ENCODE peak calls at places on chromosomes 16 and 17, in four cellular contexts. T is IMR-90, S is mesenchymal stem cell, L is H9. G is an unnamed sample.

GRCh38 chr16:2752850-2753522 is 548 bp downstream of the SRRM2 start:
- DNase-seq in T (peak), S (peak), L (no peak), G (no peak)

GRCh38 chr17:15432807-15433547 is 34.4 kb downstream of the CDRT4 start:
- DNase-seq in T (peak), S (peak), L (no peak), G (no peak)

GRCh38 chr17:3740611-3741073 is 16.9 kb downstream of the HASPIN start:
- DNase-seq in T (no peak), S (no peak), L (no peak), G (no peak)

GRCh38 chr17:45123930-45124796 is 8.2 kb downstream of the PLCD3 start:
- DNase-seq in T (peak), S (peak), L (peak), G (no peak)

GRCh38 chr16:20966746-20967145 is 66.2 kb downstream of the LYRM1 start:
- DNase-seq in T (no peak), S (no peak), L (no peak), G (no peak)

GRCh38 chr17:57104461-57105175 is 19.6 kb downstream of the AKAP1 start:
- DNase-seq in T (peak), S (no peak), L (no peak), G (no peak)

GRCh38 chr16:30794634-30795033 is 7.6 kb upstream of the ZNF629 start:
- DNase-seq in T (no peak), S (no peak), L (no peak), G (no peak)

GRCh38 chr17:27654654-27655524 is 23.9 kb downstream of the LGALS9 start:
- DNase-seq in T (peak), S (peak), L (peak), G (peak)

GRCh38 chr17:4860651-4861050 is 27.5 kb downstream of the MINK1 start:
- DNase-seq in T (no peak), S (no peak), L (no peak), G (no peak)

GRCh38 chr16:66851166-66851964 is 7.2 kb downstream of the CA7 start:
- DNase-seq in T (no peak), S (no peak), L (no peak), G (no peak)

GRCh38 chr16:49530396-49530795 is 156.8 kb downstream of the C16orf78 start:
- DNase-seq in T (no peak), S (peak), L (no peak), G (no peak)

GRCh38 chr17:42408076-42408475 is 15.0 kb downstream of the CAVIN1 start:
- DNase-seq in T (no peak), S (no peak), L (peak), G (no peak)

GRCh38 chr17:37770631-37771518 is 26.0 kb upstream of the HNF1B start:
- DNase-seq in T (peak), S (peak), L (peak), G (peak)

GRCh38 chr17:4523946-4524345 is 25.3 kb downstream of the SPNS2 start:
- DNase-seq in T (no peak), S (no peak), L (no peak), G (no peak)

GRCh38 chr17:69654981-69655581 is 240.6 kb downstream of the MAP2K6 start:
- DNase-seq in T (peak), S (peak), L (no peak), G (no peak)

GRCh38 chr17:73371285-73371684 is 59.5 kb upstream of the CDC42EP4 start:
- DNase-seq in T (peak), S (peak), L (no peak), G (no peak)

GRCh38 chr16:57379579-57379978 is 7.3 kb downstream of the CX3CL1 start:
- DNase-seq in T (no peak), S (peak), L (no peak), G (no peak)

GRCh38 chr16:57381791-57382534 is 9.7 kb downstream of the CX3CL1 start:
- DNase-seq in T (no peak), S (no peak), L (no peak), G (no peak)

GRCh38 chr16:57382535-57383275 is 10.4 kb downstream of the CX3CL1 start:
- DNase-seq in T (no peak), S (no peak), L (no peak), G (no peak)

GRCh38 chr16:57383276-57384247 is 11.3 kb downstream of the CX3CL1 start:
- DNase-seq in T (peak), S (peak), L (no peak), G (no peak)

DNA sequence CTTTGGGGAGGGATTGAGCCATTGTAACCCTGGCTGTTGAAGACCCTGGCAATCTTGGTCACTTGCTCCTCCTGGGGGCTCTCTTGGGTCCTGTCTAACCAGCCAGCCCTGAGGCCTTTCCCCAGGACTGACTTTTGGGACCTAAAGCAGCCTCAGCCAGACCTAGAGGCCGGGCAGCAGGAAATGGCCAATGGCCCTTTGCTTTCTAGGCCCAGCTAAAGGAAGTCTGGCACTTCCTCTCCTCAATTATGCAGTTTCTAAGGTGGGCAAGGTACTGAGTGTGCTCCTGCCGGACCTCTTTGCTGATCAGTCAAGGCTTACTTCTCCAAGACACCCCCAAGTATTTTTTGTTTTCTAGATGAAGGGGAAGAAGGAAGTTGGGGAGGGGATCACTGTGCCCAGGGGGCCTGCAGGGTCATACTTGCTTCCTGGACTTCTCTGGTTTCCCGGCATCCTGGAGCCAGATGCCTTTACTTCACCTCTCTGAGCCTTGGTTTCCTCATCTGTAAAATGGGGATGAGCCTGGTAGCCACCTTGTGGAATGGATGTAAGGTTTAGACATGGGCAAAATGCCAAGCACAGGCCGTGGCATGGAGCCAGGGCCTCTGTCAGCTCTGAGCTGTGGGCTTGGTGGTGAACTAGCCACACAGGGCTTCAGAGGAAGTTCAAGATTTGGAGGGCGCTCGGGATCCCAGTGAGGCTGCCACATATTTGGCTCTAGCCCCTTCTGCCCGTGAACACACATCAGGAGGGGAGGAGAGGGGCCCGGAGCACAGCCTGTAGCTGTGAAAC is 8.6 kb downstream of the CX3CL1 start:
- DNase-seq in T (peak), S (no peak), L (no peak), G (no peak)
- H2BK120ac ChIP-seq in T (no peak), S (no peak), L (no peak), G (no peak)

GRCh38 chr16:70429888-70430666 is 8.8 kb downstream of the ST3GAL2 start:
- DNase-seq in T (no peak), S (no peak), L (no peak), G (no peak)
- H3K23ac ChIP-seq in T (peak), S (peak), L (no peak), G (no peak)

DNA sequence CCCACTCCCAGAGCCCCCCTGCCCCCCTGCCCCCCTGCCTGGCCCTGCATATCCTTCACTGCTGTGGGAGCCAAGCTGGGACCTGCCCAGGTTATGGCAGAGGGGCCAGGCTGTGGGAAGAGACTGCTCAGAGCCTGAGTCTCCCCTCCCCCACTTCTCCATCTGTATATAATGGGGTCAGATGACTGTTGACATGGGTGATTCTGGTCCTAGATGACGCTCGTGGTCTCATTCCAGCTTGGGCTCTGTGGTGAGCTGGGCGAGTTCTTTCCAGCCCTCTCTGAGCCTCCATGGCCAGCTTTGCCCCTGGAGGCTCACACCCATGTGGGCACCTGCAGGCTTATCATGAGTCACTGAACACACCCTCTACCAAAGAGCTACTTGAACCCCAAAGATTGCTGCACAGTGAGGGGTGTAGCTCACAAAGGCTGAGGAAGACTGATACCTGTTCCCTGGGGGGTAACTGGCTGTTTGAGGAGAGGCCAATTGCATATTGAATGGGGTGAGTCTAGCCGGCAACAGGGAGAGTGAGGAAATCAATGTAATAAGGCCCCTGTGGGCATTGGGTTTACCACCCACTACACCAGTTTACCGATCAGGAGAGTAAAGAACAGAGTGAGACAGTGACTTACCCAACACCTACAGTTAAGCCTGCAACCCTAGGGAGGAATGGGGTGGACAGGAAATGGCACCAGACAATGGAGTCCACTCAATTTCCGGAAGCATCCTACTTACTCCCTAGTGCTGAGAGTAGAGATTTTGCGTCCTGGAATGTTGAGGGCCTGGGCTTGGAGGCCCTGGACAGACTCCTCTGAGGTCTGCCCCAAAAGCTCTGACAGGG is 4.2 kb upstream of the SREBF1 start:
- DNase-seq in T (peak), S (peak), L (peak), G (no peak)
- H2BK120ac ChIP-seq in T (peak), S (peak), L (no peak), G (peak)

DNA sequence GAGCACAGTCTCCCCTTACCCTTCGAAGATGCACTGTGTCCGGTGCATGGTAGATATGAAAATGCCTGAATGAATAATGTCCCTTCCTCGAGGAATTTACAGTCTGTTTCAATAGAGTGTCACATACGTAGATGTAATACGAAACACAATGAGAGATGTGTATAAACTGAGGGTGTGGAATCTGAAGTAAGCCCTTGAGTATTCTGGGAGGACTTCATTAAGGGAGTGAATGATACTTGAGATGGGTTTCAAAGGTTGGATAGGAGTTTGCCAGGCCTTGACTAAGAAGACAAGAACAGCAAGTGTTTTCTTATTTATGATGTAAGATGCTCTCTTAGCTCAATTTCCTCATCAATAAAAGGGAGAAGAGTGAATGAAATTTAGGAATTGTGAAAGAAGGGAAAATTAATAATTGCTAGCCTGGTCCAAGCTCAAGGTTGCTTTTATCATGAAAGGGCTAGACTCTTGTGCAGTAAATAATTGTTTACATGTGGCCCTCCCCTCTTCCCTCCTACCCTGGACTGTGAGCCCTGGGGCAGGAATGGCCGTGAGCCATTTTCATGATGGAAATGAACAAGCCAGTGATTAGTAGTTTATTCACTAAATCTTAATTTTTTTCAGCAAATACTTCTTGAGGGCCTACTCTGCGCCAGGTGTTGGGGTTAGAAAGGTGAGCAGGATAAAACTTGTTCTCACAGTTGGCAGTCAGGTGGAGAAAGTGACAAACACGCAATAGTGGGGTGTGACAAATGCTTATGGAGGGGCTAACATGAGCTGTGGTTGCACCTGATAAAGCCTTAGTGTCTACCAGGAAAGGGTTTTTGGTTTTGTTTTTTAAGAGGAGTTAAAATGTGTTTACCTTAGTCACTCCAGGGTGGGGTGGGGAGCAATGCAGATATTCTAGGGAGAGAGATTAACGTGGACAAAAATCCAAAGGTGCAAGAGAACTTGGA is 1.6 kb downstream of the KIF22 start:
- DNase-seq in T (no peak), S (no peak), L (no peak), G (no peak)
- H3K23ac ChIP-seq in T (peak), S (no peak), L (no peak), G (no peak)

GRCh38 chr16:77457046-77457445 is 22.2 kb upstream of the ADAMTS18 start:
- DNase-seq in T (no peak), S (no peak), L (no peak), G (no peak)
- H2BK120ac ChIP-seq in T (no peak), S (no peak), L (no peak), G (no peak)

GRCh38 chr16:28951410-28951943 is 740 bp downstream of the NFATC2IP start:
- DNase-seq in T (no peak), S (no peak), L (peak), G (no peak)
- H3K23ac ChIP-seq in T (peak), S (peak), L (no peak), G (peak)

GRCh38 chr17:17693253-17693954 is 12.1 kb downstream of the RAI1 start:
- DNase-seq in T (no peak), S (peak), L (peak), G (no peak)
- H2BK120ac ChIP-seq in T (peak), S (peak), L (no peak), G (peak)

GRCh38 chr16:68306633-68307032 is 4.1 kb downstream of the SLC7A6OS start:
- DNase-seq in T (no peak), S (no peak), L (no peak), G (no peak)

GRCh38 chr16:68310441-68311315 is at the start of the genes PRMT7 and SLC7A6OS:
- DNase-seq in T (peak), S (peak), L (peak), G (peak)

GRCh38 chr16:68311316-68311620 is 449 bp downstream of the PRMT7 start:
- DNase-seq in T (peak), S (peak), L (no peak), G (no peak)

GRCh38 chr16:68313116-68313515 is 2.3 kb downstream of the PRMT7 start:
- DNase-seq in T (no peak), S (no peak), L (no peak), G (no peak)

GRCh38 chr16:68309798-68310197 is 948 bp downstream of the SLC7A6OS start:
- DNase-seq in T (no peak), S (no peak), L (no peak), G (no peak)
- H3K23ac ChIP-seq in T (peak), S (no peak), L (no peak), G (no peak)